ENCODE peak calls at places on chromosomes 7 and 10, in eight cellular contexts. H is A549, Y is right lobe of liver, U is IMR-90, F is K562, G is ovary, J is GM12892, E is GM12891. P is an unnamed sample.

GRCh38 chr7:90759752-90760151 is 163.6 kb downstream of the CDK14 start:
- DNase-seq in H (no peak), Y (no peak), U (no peak), F (no peak), G (no peak), J (no peak), E (no peak), P (no peak)

GRCh38 chr7:121442845-121443244 is 46.7 kb upstream of the FAM3C start:
- DNase-seq in H (no peak), Y (no peak), U (no peak), F (peak; percentile 31), G (no peak), J (no peak), E (no peak), P (no peak)

GRCh38 chr7:25037325-25037724 is 57.3 kb upstream of the OSBPL3 start:
- DNase-seq in H (peak; percentile 27), Y (no peak), U (no peak), F (no peak), G (no peak), J (no peak), E (no peak), P (no peak)

GRCh38 chr7:156919132-156919713 is 26.2 kb upstream of the LMBR1 start:
- DNase-seq in H (no peak), Y (no peak), U (no peak), F (no peak), G (no peak), J (no peak), E (no peak), P (no peak)

GRCh38 chr10:86392723-86393094 is 26.1 kb upstream of the GRID1 start:
- DNase-seq in H (no peak), Y (no peak), U (no peak), F (no peak), G (no peak), J (no peak), E (no peak), P (no peak)

GRCh38 chr10:115950320-115950719 is 322.7 kb downstream of the GFRA1 start:
- DNase-seq in H (no peak), Y (no peak), U (peak; percentile 40), F (no peak), G (no peak), J (no peak), E (no peak), P (no peak)

GRCh38 chr7:107016312-107016711 is 28.2 kb upstream of the PRKAR2B start:
- DNase-seq in H (no peak), Y (no peak), U (no peak), F (no peak), G (no peak), J (no peak), E (no peak), P (no peak)

GRCh38 chr7:36651404-36651803 is 72.9 kb downstream of the AOAH start:
- DNase-seq in H (no peak), Y (no peak), U (peak; percentile 84), F (no peak), G (no peak), J (no peak), E (no peak), P (no peak)

GRCh38 chr7:11170160-11170559 is 196.5 kb downstream of the PHF14 start:
- DNase-seq in H (no peak), Y (no peak), U (no peak), F (no peak), G (no peak), J (no peak), E (no peak), P (no peak)

GRCh38 chr7:111090834-111091233 is at the start of gene LRRN3:
- DNase-seq in H (no peak), Y (no peak), U (peak; percentile 61), F (no peak), G (peak; percentile 21), J (no peak), E (no peak), P (no peak)

GRCh38 chr10:1402821-1403507 is 334.4 kb downstream of the ADARB2 start:
- DNase-seq in H (no peak), Y (no peak), U (no peak), F (no peak), G (no peak), J (no peak), E (no peak), P (no peak)

GRCh38 chr7:5776894-5777645 is 4.4 kb downstream of the RNF216 start:
- DNase-seq in H (no peak), Y (no peak), U (no peak), F (no peak), G (no peak), J (no peak), E (no peak), P (no peak)

GRCh38 chr10:35752469-35753450 is 110.7 kb upstream of the FZD8 start:
- DNase-seq in H (no peak), Y (no peak), U (no peak), F (no peak), G (no peak), J (no peak), E (no peak), P (no peak)

GRCh38 chr7:96088579-96088978 is 233.3 kb downstream of the SLC25A13 start:
- DNase-seq in H (peak; percentile 38), Y (no peak), U (peak; percentile 46), F (no peak), G (no peak), J (no peak), E (no peak), P (no peak)

GRCh38 chr7:94222516-94222915 is 172.2 kb upstream of the COL1A2 start:
- DNase-seq in H (no peak), Y (no peak), U (no peak), F (no peak), G (no peak), J (no peak), E (no peak), P (no peak)

GRCh38 chr10:49600781-49601400 is 9.2 kb upstream of the SLC18A3 start:
- DNase-seq in H (no peak), Y (no peak), U (no peak), F (no peak), G (no peak), J (no peak), E (no peak), P (no peak)

GRCh38 chr10:88949912-88950664 is 2.5 kb downstream of the ACTA2 start:
- DNase-seq in H (no peak), Y (no peak), U (no peak), F (no peak), G (no peak), J (no peak), E (no peak), P (no peak)
- TF ChIP-seq POLR2A in H (no peak), Y (no peak), U (no peak), F (no peak), G (no peak), J (no peak), E (no peak), P (no peak)

DNA sequence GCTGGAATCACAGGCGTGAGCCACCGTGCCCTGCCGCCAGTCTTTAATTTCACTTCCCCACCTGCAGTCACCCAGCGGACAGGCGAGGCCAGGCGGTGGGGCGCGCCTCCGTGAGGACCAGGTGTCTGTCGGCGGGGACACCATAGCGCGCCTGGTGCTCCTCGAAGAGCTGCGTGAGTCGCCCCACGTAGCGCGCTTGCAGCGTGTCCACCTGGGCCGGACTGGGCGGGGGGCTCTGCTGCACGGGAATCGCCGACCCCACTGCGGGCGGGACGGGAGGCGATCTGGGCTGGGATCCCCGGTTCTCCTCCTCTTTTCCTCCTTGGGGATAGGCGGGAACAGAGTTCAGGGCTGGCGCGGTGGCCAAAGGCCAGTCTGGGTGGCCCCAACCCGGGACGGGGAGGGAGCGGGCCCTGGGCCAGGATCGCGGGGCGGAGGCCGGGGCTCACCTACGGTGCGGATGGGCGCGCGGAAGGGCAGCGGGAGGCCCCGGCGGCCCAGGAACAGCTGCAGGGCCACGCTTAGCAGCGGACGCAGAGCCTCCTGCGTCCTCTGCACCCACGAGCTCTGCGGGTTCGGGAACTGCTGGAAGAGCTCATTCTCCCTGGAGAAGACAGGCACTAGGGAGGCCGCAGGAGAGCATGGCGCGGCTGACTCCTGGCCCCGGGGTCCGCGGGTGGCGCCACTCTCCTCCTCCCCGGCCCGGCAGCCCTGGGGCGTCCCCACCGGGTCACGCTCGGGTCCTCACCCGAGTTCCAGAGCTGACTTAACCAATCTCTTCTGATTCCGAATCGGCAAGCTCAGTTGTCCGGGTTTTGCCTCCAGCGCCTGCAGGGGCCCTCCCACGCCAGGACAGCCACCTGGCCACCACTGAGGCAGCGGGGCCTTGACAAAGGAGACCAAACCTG is 1.1 kb upstream of the MOGAT3 start:
- DNase-seq in H (no peak), Y (peak; percentile 77), U (no peak), F (peak; percentile 18), G (no peak), J (no peak), E (no peak), P (no peak)
- TF ChIP-seq POLR2A in H (no peak), Y (no peak), U (no peak), F (no peak), G (no peak), J (no peak), E (no peak), P (no peak)

DNA sequence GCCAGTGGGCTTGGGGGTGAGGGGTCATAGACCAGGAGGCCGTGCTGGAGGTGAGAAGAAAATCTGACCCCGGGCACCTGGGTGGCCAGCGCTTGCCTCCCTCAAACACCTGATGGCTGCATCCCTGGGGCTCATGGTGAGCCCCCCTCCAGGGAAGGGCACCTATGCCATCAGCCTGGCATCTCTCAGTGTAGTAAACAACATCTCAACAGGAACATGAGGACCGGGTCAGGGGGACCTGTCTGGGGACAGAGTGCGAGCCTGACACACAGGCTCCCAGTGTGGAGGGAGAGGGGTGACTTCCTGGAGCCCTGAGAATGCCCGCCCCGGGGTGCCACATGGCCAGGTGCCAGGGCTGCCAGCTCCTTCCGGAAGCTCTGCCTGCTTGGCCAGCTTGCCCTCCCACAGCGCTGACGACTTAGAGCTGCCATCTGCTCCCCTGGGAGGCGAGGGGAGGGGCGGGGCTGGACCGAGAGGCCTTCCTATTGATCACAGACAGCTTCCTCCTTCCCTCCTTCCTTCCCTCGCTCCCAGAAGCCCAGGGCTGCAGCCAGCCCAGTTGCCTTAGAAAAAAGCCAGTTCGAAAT is 12.3 kb downstream of the STX1A start:
- DNase-seq in H (peak; percentile 98), Y (no peak), U (no peak), F (no peak), G (no peak), J (no peak), E (no peak), P (peak; percentile 91)
- TF ChIP-seq POLR2A in H (no peak), Y (no peak), U (no peak), F (no peak), G (no peak), J (no peak), E (no peak), P (peak; percentile 23)

GRCh38 chr7:2758673-2759603 is 70.9 kb downstream of the AMZ1 start:
- DNase-seq in H (no peak), Y (no peak), U (no peak), F (no peak), G (no peak), J (no peak), E (no peak), P (no peak)

GRCh38 chr7:2760098-2760889 is 72.3 kb downstream of the AMZ1 start:
- DNase-seq in H (peak; percentile 87), Y (no peak), U (peak; percentile 54), F (peak; percentile 45), G (peak; percentile 85), J (no peak), E (no peak), P (peak; percentile 74)

GRCh38 chr7:2757361-2757903 is 69.4 kb downstream of the AMZ1 start:
- DNase-seq in H (peak; percentile 66), Y (no peak), U (no peak), F (no peak), G (peak; percentile 66), J (no peak), E (no peak), P (peak; percentile 65)

GRCh38 chr7:2759736-2760097 is 71.7 kb downstream of the AMZ1 start:
- DNase-seq in H (no peak), Y (no peak), U (no peak), F (no peak), G (peak; percentile 76), J (no peak), E (no peak), P (no peak)

GRCh38 chr7:2757904-2758672 is 70.1 kb downstream of the AMZ1 start:
- DNase-seq in H (peak; percentile 97), Y (no peak), U (peak; percentile 99), F (peak; percentile 73), G (peak; percentile 42), J (no peak), E (no peak), P (peak; percentile 82)
- TF ChIP-seq POLR2A in H (no peak), Y (no peak), U (no peak), F (no peak), G (no peak), J (no peak), E (no peak), P (no peak)